ENCODE peak calls at places on chromosomes 7 and 10, in eight cellular contexts. I is fibroblast of lung; Q is trophoblast cell; T is CD4-positive, alpha-beta T cell; M is BE2C; K is astrocyte; B is Peyer's patch; V is prostate gland. U is an unnamed sample. For H3K27me3 and H3K9me3, the result is how much of the 10 kb centered on the place peaks cover.

GRCh38 chr10:74927701-74928100 is 101.3 kb downstream of the KAT6B start:
- DNase-seq in I (no peak), T (no peak), B (no peak), K (peak), V (no peak), Q (no peak), M (no peak), U (no peak)

GRCh38 chr7:1550846-1551155 is 5.2 kb downstream of the TMEM184A start:
- DNase-seq in K (no peak), I (no peak), B (no peak), V (no peak), Q (no peak), T (no peak), M (no peak), U (no peak)

GRCh38 chr7:150988230-150989226 is 2.3 kb upstream of the NOS3 start:
- DNase-seq in M (peak), K (no peak), I (no peak), Q (no peak), B (peak), V (no peak), T (peak), U (peak)

GRCh38 chr10:69578508-69578991 is 5.3 kb upstream of the NEUROG3 start:
- DNase-seq in B (no peak), K (no peak), V (no peak), T (no peak), I (no peak), M (no peak), Q (no peak), U (no peak)

GRCh38 chr10:17250736-17251135 is 22.7 kb downstream of the VIM start:
- DNase-seq in M (no peak), I (no peak), B (no peak), Q (no peak), K (no peak), V (no peak), T (no peak), U (no peak)

GRCh38 chr10:49254150-49254549 is 44.8 kb upstream of the C10orf71 start:
- DNase-seq in K (no peak), I (no peak), V (no peak), B (no peak), T (no peak), M (no peak), Q (no peak), U (no peak)

GRCh38 chr10:7260912-7261700 is 149.7 kb downstream of the SFMBT2 start:
- DNase-seq in B (no peak), T (no peak), K (peak), M (no peak), Q (no peak), I (peak), V (no peak), U (no peak)

GRCh38 chr7:104791065-104791464 is 222.9 kb upstream of the KMT2E start:
- DNase-seq in T (no peak), I (no peak), Q (no peak), V (peak), K (peak), M (no peak), B (no peak), U (no peak)

GRCh38 chr7:494261-494687 is 25.4 kb downstream of the PDGFA start:
- DNase-seq in B (no peak), V (no peak), I (no peak), K (no peak), M (no peak), T (no peak), Q (no peak), U (no peak)

GRCh38 chr7:152128252-152128651 is 102.8 kb downstream of the GALNT11 start:
- DNase-seq in K (no peak), M (no peak), Q (no peak), I (no peak), B (no peak), T (no peak), V (no peak), U (no peak)

GRCh38 chr7:47045169-47045568 is 536.7 kb downstream of the TNS3 start:
- DNase-seq in V (peak), Q (no peak), K (no peak), I (peak), M (peak), B (no peak), T (no peak), U (peak)

GRCh38 chr10:128186959-128187787 is 61.0 kb upstream of the MKI67 start:
- DNase-seq in I (no peak), B (no peak), Q (no peak), M (peak), V (no peak), T (no peak), K (no peak), U (no peak)

GRCh38 chr10:31961675-31962074 is 33.0 kb upstream of the ARHGAP12 start:
- DNase-seq in K (peak), V (no peak), Q (peak), M (no peak), B (no peak), T (no peak), I (peak), U (peak)

GRCh38 chr7:69630292-69630691 is 32.0 kb downstream of the AUTS2 start:
- DNase-seq in T (no peak), V (no peak), M (no peak), Q (no peak), K (peak), B (no peak), I (peak), U (peak)

GRCh38 chr10:49592726-49593563 is 17.2 kb upstream of the SLC18A3 start:
- DNase-seq in K (no peak), M (peak), Q (peak), T (peak), V (no peak), B (peak), I (peak), U (peak)

GRCh38 chr7:12571691-12572090 is 1.2 kb downstream of the SCIN start:
- DNase-seq in B (no peak), M (no peak), Q (no peak), V (no peak), T (no peak), K (no peak), I (no peak), U (no peak)

GRCh38 chr7:132117181-132117580 is 459.1 kb downstream of the PLXNA4 start:
- DNase-seq in I (peak), B (no peak), K (peak), M (no peak), T (no peak), Q (peak), V (no peak), U (no peak)

GRCh38 chr10:6083523-6084475 is 5.0 kb upstream of the RBM17 start:
- DNase-seq in T (peak), Q (no peak), V (no peak), K (peak), M (no peak), B (no peak), I (no peak), U (peak)

GRCh38 chr10:20593649-20594048 is 303.5 kb downstream of the NEBL start:
- DNase-seq in Q (no peak), K (peak), I (no peak), B (no peak), T (no peak), M (no peak), V (no peak), U (no peak)

GRCh38 chr7:123916240-123916724 is 8.8 kb upstream of the SPAM1 start:
- DNase-seq in M (no peak), Q (peak), K (peak), B (no peak), I (peak), V (no peak), T (no peak), U (peak)

GRCh38 chr10:14554091-14554842 is 220.4 kb downstream of the FAM107B start:
- DNase-seq in V (no peak), I (no peak), B (no peak), Q (no peak), M (no peak), T (no peak), K (no peak), U (no peak)

GRCh38 chr7:117808910-117809705 is 64.1 kb downstream of the CTTNBP2 start:
- DNase-seq in T (no peak), Q (no peak), V (no peak), K (peak), I (peak), B (no peak), M (no peak), U (no peak)

GRCh38 chr7:79553811-79554555 is 100.5 kb upstream of the MAGI2 start:
- DNase-seq in I (peak), B (no peak), M (no peak), Q (peak), V (no peak), K (peak), T (no peak), U (no peak)

GRCh38 chr10:69461327-69462025 is 10.2 kb downstream of the TSPAN15 start:
- DNase-seq in B (no peak), M (no peak), V (no peak), Q (no peak), I (no peak), K (no peak), T (no peak), U (no peak)

GRCh38 chr10:69332278-69333010 is 54.1 kb downstream of the HK1 start:
- DNase-seq in K (no peak), Q (peak), M (no peak), B (no peak), V (no peak), T (no peak), I (peak), U (no peak)

GRCh38 chr10:108404155-108404554 is 1239.6 kb upstream of the SORCS1 start:
- DNase-seq in Q (no peak), K (no peak), M (no peak), B (no peak), V (no peak), I (no peak), T (no peak), U (peak)

GRCh38 chr10:67602268-67602950 is 93.6 kb downstream of the CTNNA3 start:
- DNase-seq in I (peak), T (no peak), B (no peak), V (no peak), K (peak), Q (no peak), M (no peak), U (no peak)

GRCh38 chr10:77943086-77943901 is 16.7 kb upstream of the DLG5 start:
- DNase-seq in K (peak), T (no peak), V (peak), B (no peak), M (no peak), I (peak), Q (peak), U (no peak)

GRCh38 chr7:150983893-150984368 is 5.8 kb upstream of the KCNH2 start:
- DNase-seq in I (no peak), Q (peak), B (no peak), K (peak), V (no peak), M (no peak), T (no peak), U (peak)

GRCh38 chr10:95519132-95519487 is 42.1 kb downstream of the SORBS1 start:
- DNase-seq in B (no peak), I (no peak), M (no peak), Q (no peak), T (no peak), V (no peak), K (no peak), U (no peak)

GRCh38 chr10:86170255-86171153 is 196.1 kb downstream of the GRID1 start:
- DNase-seq in T (no peak), Q (no peak), B (no peak), M (no peak), V (no peak), K (no peak), I (no peak), U (no peak)

GRCh38 chr7:5528071-5528814 is 104.6 kb upstream of the TNRC18 start:
- DNase-seq in I (peak), M (peak), V (peak), K (no peak), B (peak), Q (peak), T (peak), U (peak)

GRCh38 chr7:17489987-17490386 is 191.5 kb downstream of the AHR start:
- DNase-seq in I (no peak), K (no peak), B (no peak), V (peak), T (no peak), M (no peak), Q (no peak), U (no peak)

GRCh38 chr10:1454428-1454827 is 282.9 kb downstream of the ADARB2 start:
- DNase-seq in K (no peak), B (peak), Q (no peak), V (no peak), T (no peak), I (no peak), M (no peak), U (no peak)

GRCh38 chr10:78250313-78251040 is 216.8 kb downstream of the RPS24 start:
- DNase-seq in Q (no peak), V (no peak), I (no peak), K (no peak), B (peak), T (no peak), M (no peak), U (no peak)

GRCh38 chr7:99987846-99988245 is 12.0 kb upstream of the AZGP1 start:
- DNase-seq in I (no peak), K (no peak), T (no peak), B (no peak), M (no peak), Q (no peak), V (no peak), U (no peak)

GRCh38 chr7:146773506-146773905 is 656.9 kb downstream of the CNTNAP2 start:
- DNase-seq in Q (no peak), M (no peak), V (no peak), K (no peak), T (no peak), I (no peak), B (no peak), U (no peak)

GRCh38 chr10:112658900-112659328 is 211.9 kb downstream of the VTI1A start:
- DNase-seq in T (no peak), Q (peak), M (no peak), V (no peak), B (no peak), I (no peak), K (peak), U (no peak)

GRCh38 chr10:23499317-23499716 is 60.4 kb downstream of the OTUD1 start:
- DNase-seq in I (no peak), T (no peak), Q (peak), V (no peak), K (no peak), M (no peak), B (no peak), U (no peak)

GRCh38 chr7:55130079-55130476 is 111.3 kb downstream of the EGFR start:
- DNase-seq in V (no peak), K (peak), T (no peak), I (peak), M (peak), B (no peak), Q (peak), U (no peak)

DNA sequence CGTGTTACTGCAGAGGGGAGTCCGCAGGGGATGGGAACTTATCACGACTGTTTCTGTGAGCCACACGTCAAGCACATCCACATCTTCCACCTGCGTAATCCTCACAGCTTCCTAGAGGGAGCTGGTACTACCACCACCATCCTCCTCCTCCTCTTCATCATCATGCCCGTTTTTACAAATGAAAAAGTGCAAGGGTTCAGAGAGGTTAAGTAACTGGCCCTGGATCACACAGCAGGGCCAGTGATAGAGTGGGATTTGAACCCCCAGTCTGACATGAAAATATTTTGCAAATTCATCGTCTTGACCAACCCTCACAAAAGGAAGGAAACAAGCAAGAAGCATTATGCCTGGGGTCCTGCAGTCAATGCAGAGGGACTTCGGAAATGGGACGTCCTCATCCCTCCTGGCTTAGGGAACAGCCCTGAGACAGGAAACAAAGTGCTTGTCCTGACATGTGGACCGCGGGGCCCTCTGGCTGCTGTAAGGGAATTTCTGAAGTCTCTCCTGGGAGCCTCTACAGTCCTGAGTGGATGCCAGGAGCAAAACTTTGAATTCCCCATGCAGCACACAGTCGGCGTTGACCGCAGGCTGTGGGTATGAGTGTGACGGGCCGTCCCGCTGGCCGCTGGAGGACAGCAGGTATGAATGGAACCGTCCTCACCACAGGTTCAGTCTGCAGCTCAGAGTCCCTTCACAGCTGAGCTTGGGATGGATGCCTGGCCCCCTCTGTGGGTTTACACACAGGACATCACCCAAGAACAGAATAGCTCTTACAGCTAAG is 94.7 kb downstream of the GPR26 start:
- DNase-seq in K (no peak), Q (peak), I (no peak), M (no peak), T (no peak), B (no peak), V (no peak), U (no peak)
- H3K27me3 ChIP-seq in K (under half), Q (under half), I (under half), M (under half), T (under half), B (under half), V (under half), U (under half)

DNA sequence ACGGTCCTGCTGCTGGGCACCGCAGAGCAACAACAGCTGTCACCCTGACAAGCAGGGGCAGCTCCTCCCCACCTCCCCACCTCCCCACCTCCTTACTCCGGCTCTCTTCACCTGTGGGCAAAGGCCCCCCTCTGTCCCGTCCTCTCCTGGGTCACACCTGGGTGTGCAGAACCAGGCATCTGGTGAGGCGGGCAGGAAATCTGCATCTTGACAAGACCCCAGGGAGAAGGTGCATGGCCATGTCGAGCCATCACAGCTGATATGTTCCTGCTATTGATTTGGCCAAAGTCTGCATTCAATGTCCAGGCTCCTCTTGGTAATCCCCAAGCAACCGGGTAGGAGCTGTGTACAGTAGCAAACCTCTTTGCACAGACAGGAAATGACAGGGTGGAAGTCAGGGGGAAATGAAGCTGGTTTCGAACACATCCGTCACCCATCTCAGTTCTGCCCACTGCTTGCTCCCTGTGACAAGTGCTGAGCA is 554.2 kb downstream of the DNAJB6 start:
- DNase-seq in K (no peak), M (no peak), Q (no peak), I (no peak), T (no peak), V (no peak), B (no peak), U (no peak)
- H3K9me3 ChIP-seq in K (under half), M (under half), Q (under half), I (under half), T (under half), V (under half), B (under half), U (under half)

GRCh38 chr7:26859720-26860119 is 4.7 kb downstream of the SKAP2 start:
- DNase-seq in M (no peak), V (no peak), Q (no peak), T (no peak), I (no peak), K (no peak), B (no peak), U (no peak)
- H3K27me3 ChIP-seq in M (half or more), V (under half), Q (under half), T (under half), I (under half), K (half or more), B (under half), U (half or more)

GRCh38 chr7:158030071-158030470 is 557.6 kb downstream of the PTPRN2 start:
- DNase-seq in Q (no peak), M (no peak), T (no peak), I (no peak), V (no peak), K (no peak), B (no peak), U (no peak)
- H3K9me3 ChIP-seq in Q (under half), M (under half), T (under half), I (under half), V (under half), K (under half), B (under half), U (under half)

DNA sequence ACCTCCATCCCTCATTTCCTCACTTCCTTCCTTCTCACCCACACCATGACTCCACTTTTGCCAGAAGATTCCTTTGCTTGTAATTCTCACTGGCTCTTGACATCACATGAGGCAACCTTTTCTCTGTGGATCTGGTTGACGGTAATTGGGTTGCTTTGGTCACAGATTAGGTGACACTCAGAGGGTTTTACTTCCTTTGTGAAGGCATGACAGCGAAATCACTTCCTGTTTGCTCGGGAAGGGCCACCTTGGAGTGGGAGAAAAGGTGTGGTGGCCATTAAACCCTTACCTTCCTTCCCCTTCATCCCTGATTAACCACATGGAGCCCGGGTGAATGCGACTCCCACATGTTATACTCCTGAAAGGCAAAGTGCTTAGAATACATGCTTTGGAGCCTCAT is 30.2 kb downstream of the CUZD1 start:
- DNase-seq in K (no peak), T (no peak), B (no peak), V (no peak), Q (no peak), I (no peak), M (no peak), U (no peak)
- H3K27me3 ChIP-seq in K (under half), T (under half), B (under half), V (under half), Q (under half), I (under half), M (under half), U (under half)